ENCODE peak calls at places on chromosome 1, in seven cellular contexts. R is HTR-8/SVneo; V is naive thymus-derived CD8-positive, alpha-beta T cell; A is GM19239; F is heart right ventricle; P is effector memory CD4-positive, alpha-beta T cell; O is NCI-H460. S is an unnamed sample.

GRCh38 chr1:13661539-13661938 is 38.4 kb upstream of the PRDM2 start:
- DNase-seq in O (no peak), F (no peak), P (no peak), R (no peak), A (no peak), V (no peak), S (no peak)

GRCh38 chr1:152998476-152998875 is 3.1 kb upstream of the SPRR3 start:
- DNase-seq in A (no peak), V (no peak), F (no peak), O (no peak), P (no peak), R (no peak), S (no peak)

GRCh38 chr1:226107471-226108460 is 45.2 kb downstream of the H3-3A start:
- DNase-seq in V (no peak), F (no peak), R (no peak), O (no peak), P (no peak), A (no peak), S (no peak)

GRCh38 chr1:75134939-75135828 is 996 bp downstream of the LHX8 start:
- DNase-seq in O (no peak), V (no peak), A (no peak), R (no peak), F (no peak), P (no peak), S (peak)

GRCh38 chr1:18943162-18943561 is 13.3 kb downstream of the IFFO2 start:
- DNase-seq in V (no peak), R (no peak), F (no peak), A (no peak), P (no peak), O (no peak), S (no peak)

GRCh38 chr1:39170731-39171375 is 33.6 kb upstream of the MACF1 start:
- DNase-seq in R (no peak), F (no peak), A (no peak), O (no peak), P (no peak), V (no peak), S (no peak)

GRCh38 chr1:11787804-11788436 is 17.8 kb downstream of the MTHFR start:
- DNase-seq in R (no peak), F (no peak), P (no peak), A (no peak), V (no peak), O (no peak), S (no peak)

GRCh38 chr1:248825136-248825535 is 579 bp downstream of the SH3BP5L start:
- DNase-seq in V (no peak), P (no peak), R (no peak), A (no peak), F (no peak), O (no peak), S (no peak)

GRCh38 chr1:220776725-220777326 is 9.9 kb upstream of the MTARC1 start:
- DNase-seq in V (peak), P (peak), O (peak), A (peak), F (peak), R (peak), S (peak)

GRCh38 chr1:180181048-180181447 is 26.4 kb downstream of the QSOX1 start:
- DNase-seq in V (no peak), O (no peak), P (no peak), A (no peak), F (no peak), R (no peak), S (no peak)

GRCh38 chr1:1203561-1204424 is 2.6 kb downstream of the TNFRSF18 start:
- DNase-seq in R (no peak), F (peak), A (no peak), V (no peak), O (no peak), P (no peak), S (no peak)

GRCh38 chr1:65514083-65514482 is 93.6 kb downstream of the LEPR start:
- DNase-seq in A (no peak), V (no peak), O (no peak), P (no peak), F (no peak), R (no peak), S (no peak)

GRCh38 chr1:89941110-89941770 is 53.7 kb upstream of the ZNF326 start:
- DNase-seq in A (no peak), O (no peak), F (no peak), V (no peak), P (no peak), R (no peak), S (no peak)

GRCh38 chr1:32334864-32335618 is 992 bp downstream of the MARCKSL1 start:
- DNase-seq in P (peak), O (no peak), V (peak), A (no peak), R (peak), F (peak), S (peak)

GRCh38 chr1:200029035-200029623 is 1.6 kb downstream of the NR5A2 start:
- DNase-seq in P (no peak), O (peak), V (no peak), R (peak), F (peak), A (no peak), S (peak)

GRCh38 chr1:207173396-207173795 is 69.4 kb downstream of the C4BPA start:
- DNase-seq in P (no peak), A (no peak), O (no peak), F (no peak), R (no peak), V (no peak), S (no peak)

GRCh38 chr1:185157599-185158469 is 867 bp downstream of the SWT1 start:
- DNase-seq in A (no peak), P (no peak), O (no peak), R (no peak), F (no peak), V (no peak), S (peak)

GRCh38 chr1:204493882-204494280 is 724 bp downstream of the PIK3C2B start:
- DNase-seq in P (peak), A (no peak), V (peak), O (no peak), F (peak), R (no peak), S (peak)

GRCh38 chr1:92037400-92037799 is 7.6 kb downstream of the EPHX4 start:
- DNase-seq in F (no peak), A (no peak), P (no peak), V (no peak), O (no peak), R (peak), S (no peak)

GRCh38 chr1:165481820-165482532 is 37.0 kb upstream of the RXRG start:
- DNase-seq in R (peak), O (peak), V (no peak), F (no peak), A (no peak), P (no peak), S (peak)

GRCh38 chr1:53249706-53250105 is 11.4 kb upstream of the MAGOH start:
- DNase-seq in O (no peak), F (no peak), V (no peak), R (no peak), P (no peak), A (no peak), S (no peak)

GRCh38 chr1:218670875-218671274 is 325.7 kb downstream of the TGFB2 start:
- DNase-seq in V (no peak), O (no peak), P (no peak), F (no peak), A (no peak), R (no peak), S (no peak)

GRCh38 chr1:233113009-233113712 is 162.8 kb downstream of the NTPCR start:
- DNase-seq in V (no peak), P (no peak), A (no peak), O (peak), F (peak), R (peak), S (peak)

GRCh38 chr1:207502726-207503125 is 6.8 kb downstream of the CR1 start:
- DNase-seq in R (no peak), O (no peak), F (no peak), P (no peak), V (no peak), A (no peak), S (no peak)

GRCh38 chr1:157540852-157541251 is 11.5 kb downstream of the FCRL5 start:
- DNase-seq in A (no peak), F (no peak), O (no peak), R (no peak), P (no peak), V (no peak), S (no peak)

GRCh38 chr1:151839457-151840409 is at the start of gene C2CD4D:
- DNase-seq in A (peak), O (peak), R (no peak), V (peak), P (peak), F (peak), S (no peak)

GRCh38 chr1:86195281-86195680 is 38.7 kb upstream of the COL24A1 start:
- DNase-seq in A (no peak), O (no peak), V (no peak), P (no peak), F (no peak), R (no peak), S (no peak)

GRCh38 chr1:225828706-225829344 is 18.9 kb downstream of the EPHX1 start:
- DNase-seq in O (no peak), R (no peak), P (no peak), V (no peak), A (no peak), F (no peak), S (no peak)

S was measured in A549.